ENCODE peak calls at places on chromosomes 2 and 18, in eight cellular contexts. Q is keratinocyte; F is CD4-positive, alpha-beta T cell; Y is spleen; K is pancreas; C is heart left ventricle; X is tibial nerve; S is AG04450. H is an unnamed sample.

GRCh38 chr2:109218087-109218791 is 89.2 kb downstream of the SH3RF3 start:
- DNase-seq in Q (no peak), F (no peak), Y (no peak), K (no peak), C (no peak), X (no peak), S (peak; percentile 23), H (no peak)

GRCh38 chr2:131045286-131045924 is 47.9 kb downstream of the FAM168B start:
- DNase-seq in Q (no peak), F (no peak), Y (no peak), K (no peak), C (no peak), X (no peak), S (no peak), H (peak; percentile 49)

GRCh38 chr2:48728295-48728694 is 27.2 kb downstream of the LHCGR start:
- DNase-seq in Q (no peak), F (no peak), Y (no peak), K (no peak), C (no peak), X (no peak), S (no peak), H (no peak)

GRCh38 chr18:79784071-79784913 is 13.4 kb upstream of the KCNG2 start:
- DNase-seq in Q (no peak), F (no peak), Y (peak; percentile 68), K (no peak), C (no peak), X (no peak), S (no peak), H (peak; percentile 43)

GRCh38 chr18:9400197-9400596 is 65.6 kb downstream of the TWSG1 start:
- DNase-seq in Q (no peak), F (no peak), Y (no peak), K (no peak), C (no peak), X (no peak), S (no peak), H (no peak)

GRCh38 chr2:2646312-2647051 is 315.4 kb upstream of the MYT1L start:
- DNase-seq in Q (peak; percentile 26), F (peak; percentile 10), Y (no peak), K (no peak), C (no peak), X (no peak), S (no peak), H (no peak)

GRCh38 chr18:25055076-25055475 is 296.9 kb downstream of the ZNF521 start:
- DNase-seq in Q (no peak), F (no peak), Y (no peak), K (no peak), C (no peak), X (no peak), S (no peak), H (no peak)

GRCh38 chr18:26458526-26459232 is 89.7 kb downstream of the KCTD1 start:
- DNase-seq in Q (no peak), F (no peak), Y (no peak), K (no peak), C (no peak), X (no peak), S (no peak), H (no peak)

GRCh38 chr2:6186332-6187100 is 494.3 kb downstream of the SOX11 start:
- DNase-seq in Q (no peak), F (no peak), Y (no peak), K (peak; percentile 85), C (peak; percentile 51), X (no peak), S (no peak), H (no peak)

GRCh38 chr2:24820175-24820513 is 26.9 kb downstream of the CENPO start:
- DNase-seq in Q (no peak), F (no peak), Y (no peak), K (no peak), C (no peak), X (no peak), S (no peak), H (no peak)

GRCh38 chr18:49109565-49110251 is 158.9 kb upstream of the SMAD7 start:
- DNase-seq in Q (no peak), F (no peak), Y (no peak), K (no peak), C (no peak), X (no peak), S (no peak), H (no peak)

GRCh38 chr2:127567351-127567854 is 31.9 kb downstream of the MYO7B start:
- DNase-seq in Q (no peak), F (no peak), Y (no peak), K (no peak), C (no peak), X (no peak), S (no peak), H (no peak)

GRCh38 chr18:41351430-41351829 is 603.6 kb upstream of the PIK3C3 start:
- DNase-seq in Q (no peak), F (no peak), Y (no peak), K (no peak), C (no peak), X (no peak), S (no peak), H (no peak)

GRCh38 chr2:3738454-3738853 is 35.1 kb downstream of the DCDC2C start:
- DNase-seq in Q (no peak), F (no peak), Y (no peak), K (no peak), C (no peak), X (no peak), S (no peak), H (no peak)

GRCh38 chr18:79378416-79379250 is 17.1 kb upstream of the NFATC1 start:
- DNase-seq in Q (no peak), F (peak; percentile 78), Y (peak; percentile 95), K (peak; percentile 54), C (peak; percentile 76), X (peak; percentile 81), S (no peak), H (peak; percentile 88)

GRCh38 chr2:69095246-69095645 is 82.3 kb downstream of the ANTXR1 start:
- DNase-seq in Q (no peak), F (no peak), Y (no peak), K (no peak), C (no peak), X (peak; percentile 38), S (peak; percentile 67), H (no peak)

GRCh38 chr18:59837586-59837985 is 62.2 kb upstream of the PMAIP1 start:
- DNase-seq in Q (peak; percentile 23), F (peak; percentile 21), Y (no peak), K (peak; percentile 3), C (no peak), X (peak; percentile 55), S (no peak), H (no peak)

GRCh38 chr2:66862871-66863650 is 428.1 kb downstream of the MEIS1 start:
- DNase-seq in Q (peak; percentile 50), F (no peak), Y (no peak), K (no peak), C (no peak), X (no peak), S (peak; percentile 75), H (no peak)

GRCh38 chr2:138228101-138228500 is 263.8 kb downstream of the HNMT start:
- DNase-seq in Q (no peak), F (no peak), Y (no peak), K (no peak), C (no peak), X (no peak), S (no peak), H (no peak)

GRCh38 chr2:162053808-162054155 is 20.2 kb downstream of the DPP4 start:
- DNase-seq in Q (no peak), F (no peak), Y (no peak), K (no peak), C (no peak), X (no peak), S (no peak), H (no peak)

GRCh38 chr2:115083216-115083615 is 640.8 kb downstream of the DPP10 start:
- DNase-seq in Q (no peak), F (no peak), Y (no peak), K (no peak), C (no peak), X (no peak), S (no peak), H (no peak)

GRCh38 chr2:226738821-226739507 is 60.7 kb downstream of the IRS1 start:
- DNase-seq in Q (no peak), F (no peak), Y (no peak), K (no peak), C (no peak), X (no peak), S (no peak), H (no peak)

GRCh38 chr2:170929686-170930050 is 615 bp downstream of the GORASP2 start:
- DNase-seq in Q (no peak), F (peak; percentile 10), Y (peak; percentile 93), K (peak; percentile 63), C (peak; percentile 52), X (peak; percentile 16), S (no peak), H (peak; percentile 83)

GRCh38 chr2:239157269-239157668 is 243.6 kb downstream of the HDAC4 start:
- DNase-seq in Q (no peak), F (no peak), Y (peak; percentile 81), K (no peak), C (peak; percentile 25), X (no peak), S (no peak), H (peak; percentile 62)

GRCh38 chr2:33614190-33614589 is 15.1 kb upstream of the FAM98A start:
- DNase-seq in Q (no peak), F (no peak), Y (no peak), K (no peak), C (no peak), X (no peak), S (no peak), H (no peak)
- H3K9me3 ChIP-seq in Q (no peaks in the 10 kb centered on the region), F (peaks cover 8% of the 10 kb centered on the region), Y (peaks cover 35% of the 10 kb centered on the region), K (no peaks in the 10 kb centered on the region), C (no peaks in the 10 kb centered on the region), X (no peaks in the 10 kb centered on the region), S (no peaks in the 10 kb centered on the region), H (peaks cover 4% of the 10 kb centered on the region)

DNA sequence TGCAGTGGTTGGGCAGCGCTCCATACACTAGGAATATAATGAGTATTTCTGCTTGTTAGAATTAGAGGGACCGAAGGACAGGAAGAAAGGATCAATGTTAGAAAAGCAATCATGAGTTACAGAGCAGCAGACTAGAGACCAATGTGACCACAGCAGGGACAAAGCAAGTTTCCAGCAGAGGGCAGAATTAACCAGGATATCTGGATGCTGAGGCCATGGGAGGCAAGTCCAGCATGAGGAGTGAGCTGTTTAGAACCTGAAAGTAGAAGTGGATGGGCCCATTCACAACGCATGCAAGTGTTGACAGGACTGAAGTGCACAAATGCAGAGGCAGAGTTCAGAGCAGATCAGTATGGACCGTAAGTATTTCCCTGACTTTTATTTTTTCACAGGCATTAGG is 910.4 kb upstream of the GYPC start:
- DNase-seq in Q (no peak), F (no peak), Y (no peak), K (peak; percentile 13), C (no peak), X (no peak), S (no peak), H (no peak)
- TF ChIP-seq CTCF in Q (peak; percentile 2), F (no peak), Y (peak; percentile 63), K (no peak), C (no peak), X (peak; percentile 11), S (no peak), H (peak; percentile 45)

GRCh38 chr2:5145053-5145452 is 547.1 kb upstream of the SOX11 start:
- DNase-seq in Q (no peak), F (no peak), Y (no peak), K (no peak), C (no peak), X (no peak), S (no peak), H (no peak)
- H3K9me3 ChIP-seq in Q (no peaks in the 10 kb centered on the region), F (no peaks in the 10 kb centered on the region), Y (peaks cover 38% of the 10 kb centered on the region), K (no peaks in the 10 kb centered on the region), C (no peaks in the 10 kb centered on the region), X (no peaks in the 10 kb centered on the region), S (no peaks in the 10 kb centered on the region), H (no peaks in the 10 kb centered on the region)

GRCh38 chr2:120999374-121000097 is 263.9 kb downstream of the GLI2 start:
- DNase-seq in Q (no peak), F (no peak), Y (no peak), K (no peak), C (no peak), X (no peak), S (no peak), H (no peak)
- TF ChIP-seq CTCF in Q (no peak), F (no peak), Y (no peak), K (no peak), C (no peak), X (no peak), S (no peak), H (no peak)